ENCODE peak calls at places on chromosomes 12 and 14, in nine cellular contexts. S is tibial artery, E is progenitor cell of endocrine pancreas, B is lung microvascular endothelial cell, O is AG04450, Y is KG1, Q is occipital lobe, R is ACHN, N is left cardiac atrium. K is an unnamed sample.

GRCh38 chr14:78197088-78197487 is 26.9 kb downstream of the NRXN3 start:
- DNase-seq in S (no peak), E (no peak), B (no peak), O (no peak), Y (no peak), Q (no peak), R (no peak), N (no peak), K (no peak)

GRCh38 chr12:2834581-2835491 is at the start of gene NRIP2:
- DNase-seq in S (no peak), E (no peak), B (peak), O (no peak), Y (no peak), Q (peak), R (no peak), N (peak), K (peak)

GRCh38 chr14:104051092-104051813 is 34.2 kb upstream of the ASPG start:
- DNase-seq in S (no peak), E (no peak), B (no peak), O (no peak), Y (no peak), Q (no peak), R (no peak), N (no peak), K (no peak)

GRCh38 chr14:68680541-68681051 is 112.3 kb downstream of the ZFP36L1 start:
- DNase-seq in S (peak), E (no peak), B (peak), O (no peak), Y (no peak), Q (no peak), R (no peak), N (no peak), K (no peak)

GRCh38 chr14:92244805-92245204 is 78.2 kb upstream of the SLC24A4 start:
- DNase-seq in S (no peak), E (no peak), B (no peak), O (no peak), Y (no peak), Q (no peak), R (no peak), N (no peak), K (no peak)

GRCh38 chr12:112810235-112810917 is 18.8 kb downstream of the RPH3A start:
- DNase-seq in S (no peak), E (no peak), B (no peak), O (no peak), Y (no peak), Q (no peak), R (no peak), N (no peak), K (no peak)

GRCh38 chr12:124398578-124399227 is 103.8 kb downstream of the RFLNA start:
- DNase-seq in S (peak), E (no peak), B (no peak), O (no peak), Y (no peak), Q (no peak), R (no peak), N (peak), K (no peak)

GRCh38 chr12:4567073-4567881 is 5.3 kb downstream of the DYRK4 start:
- DNase-seq in S (peak), E (no peak), B (peak), O (no peak), Y (peak), Q (no peak), R (no peak), N (no peak), K (no peak)

GRCh38 chr14:24285351-24285750 is 14.0 kb upstream of the RABGGTA start:
- DNase-seq in S (no peak), E (no peak), B (no peak), O (no peak), Y (no peak), Q (no peak), R (no peak), N (no peak), K (no peak)

GRCh38 chr14:34052658-34053014 is 101.8 kb upstream of the EGLN3 start:
- DNase-seq in S (peak), E (no peak), B (peak), O (no peak), Y (no peak), Q (no peak), R (peak), N (no peak), K (no peak)

GRCh38 chr14:94451091-94451751 is 1.4 kb downstream of the SERPINA11 start:
- DNase-seq in S (no peak), E (no peak), B (no peak), O (no peak), Y (no peak), Q (no peak), R (no peak), N (no peak), K (no peak)

GRCh38 chr14:66295386-66295785 is 190.8 kb upstream of the CCDC196 start:
- DNase-seq in S (no peak), E (no peak), B (no peak), O (no peak), Y (no peak), Q (no peak), R (no peak), N (no peak), K (no peak)

GRCh38 chr12:110699591-110700445 is 10.9 kb upstream of the HVCN1 start:
- DNase-seq in S (no peak), E (no peak), B (no peak), O (no peak), Y (no peak), Q (no peak), R (peak), N (no peak), K (no peak)

K was measured in NCI-H446 treated with DMSO at 0.1 percent for 48 hours.